ENCODE peak calls at places on chromosome 5, in six cellular contexts. L is mammary epithelial cell, D is colonic mucosa, A is mesendoderm, B is H9, V is SK-N-SH. N is an unnamed sample.

GRCh38 chr5:40503438-40503837 is 176.3 kb upstream of the PTGER4 start:
- DNase-seq in L (no peak), D (peak), A (no peak), B (no peak), V (no peak), N (no peak)

GRCh38 chr5:173969167-173970049 is 19.6 kb upstream of the C5orf47 start:
- DNase-seq in L (no peak), D (no peak), A (peak), B (no peak), V (no peak), N (peak)

GRCh38 chr5:36744041-36744677 is 132.4 kb upstream of the NIPBL start:
- DNase-seq in L (no peak), D (peak), A (peak), B (no peak), V (no peak), N (no peak)

GRCh38 chr5:16690243-16690839 is 73.5 kb upstream of the RETREG1 start:
- DNase-seq in L (peak), D (peak), A (peak), B (peak), V (peak), N (peak)

GRCh38 chr5:159031915-159032314 is 67.8 kb downstream of the EBF1 start:
- DNase-seq in L (no peak), D (no peak), A (no peak), B (no peak), V (no peak), N (no peak)

GRCh38 chr5:73749485-73750270 is 123.7 kb downstream of the ARHGEF28 start:
- DNase-seq in L (no peak), D (no peak), A (no peak), B (no peak), V (no peak), N (no peak)

GRCh38 chr5:67038817-67039603 is 157.6 kb downstream of the CD180 start:
- DNase-seq in L (peak), D (no peak), A (peak), B (no peak), V (no peak), N (peak)

GRCh38 chr5:3891118-3891517 is 295.5 kb downstream of the IRX1 start:
- DNase-seq in L (no peak), D (no peak), A (peak), B (peak), V (no peak), N (no peak)

GRCh38 chr5:157222506-157223230 is 42.0 kb downstream of the ITK start:
- DNase-seq in L (peak), D (no peak), A (no peak), B (no peak), V (no peak), N (peak)

GRCh38 chr5:111121926-111122325 is 29.8 kb downstream of the WDR36 start:
- DNase-seq in L (peak), D (no peak), A (no peak), B (no peak), V (no peak), N (no peak)

GRCh38 chr5:93736284-93736683 is 5.1 kb downstream of the POU5F2 start:
- DNase-seq in L (no peak), D (no peak), A (no peak), B (no peak), V (no peak), N (peak)

GRCh38 chr5:93735378-93735777 is 6.0 kb downstream of the POU5F2 start:
- DNase-seq in L (no peak), D (no peak), A (no peak), B (no peak), V (no peak), N (peak)

GRCh38 chr5:93746406-93747056 is 5.1 kb upstream of the POU5F2 start:
- DNase-seq in L (peak), D (no peak), A (peak), B (no peak), V (no peak), N (peak)

DNA sequence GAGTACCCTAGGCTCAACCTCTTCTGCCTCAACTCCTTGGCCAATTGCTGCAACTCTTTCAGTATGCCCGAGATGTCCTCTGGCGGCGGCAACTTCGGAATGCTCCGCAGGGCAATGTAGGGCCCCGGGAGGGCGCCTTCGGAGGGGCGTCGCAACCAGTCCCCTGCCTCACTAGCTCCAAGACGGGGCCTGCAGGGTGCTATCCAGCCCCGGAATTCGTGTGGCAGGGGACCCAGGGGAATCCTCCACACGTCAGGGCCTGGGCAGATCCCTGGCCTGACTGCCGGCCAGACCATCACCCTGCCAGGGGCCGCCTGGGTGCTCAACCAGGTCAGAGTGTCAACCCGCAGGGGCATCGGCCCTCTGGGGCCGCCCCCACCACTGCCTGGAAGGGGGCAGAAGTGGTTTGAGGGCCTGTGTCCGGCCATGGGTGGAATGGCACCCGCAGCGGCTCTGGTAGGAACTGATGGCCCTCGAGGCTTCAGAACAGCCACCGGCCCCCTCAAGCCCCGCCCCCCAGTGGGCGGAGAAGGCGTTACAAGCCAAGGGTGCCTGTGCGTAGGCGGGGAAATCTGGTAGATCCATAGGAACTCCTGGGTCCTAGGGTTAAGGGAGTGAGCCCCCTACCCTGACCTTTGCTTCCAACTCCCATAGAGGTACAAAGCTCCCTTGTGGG is at the start of gene POU5F2:
- DNase-seq in L (no peak), D (no peak), A (peak), B (peak), V (peak), N (no peak)
- H3K9ac ChIP-seq in L (no peak), D (no peak), A (no peak), B (no peak), V (no peak), N (no peak)

GRCh38 chr5:179317411-179318192 is 27.7 kb downstream of the ADAMTS2 start:
- DNase-seq in L (no peak), D (no peak), A (no peak), B (no peak), V (no peak), N (no peak)

GRCh38 chr5:179318193-179318955 is 26.9 kb downstream of the ADAMTS2 start:
- DNase-seq in L (no peak), D (no peak), A (no peak), B (no peak), V (no peak), N (no peak)

GRCh38 chr5:179321206-179321987 is 23.9 kb downstream of the ADAMTS2 start:
- DNase-seq in L (no peak), D (no peak), A (no peak), B (no peak), V (no peak), N (no peak)

GRCh38 chr5:179319123-179319522 is 26.1 kb downstream of the ADAMTS2 start:
- DNase-seq in L (no peak), D (no peak), A (no peak), B (no peak), V (no peak), N (no peak)

DNA sequence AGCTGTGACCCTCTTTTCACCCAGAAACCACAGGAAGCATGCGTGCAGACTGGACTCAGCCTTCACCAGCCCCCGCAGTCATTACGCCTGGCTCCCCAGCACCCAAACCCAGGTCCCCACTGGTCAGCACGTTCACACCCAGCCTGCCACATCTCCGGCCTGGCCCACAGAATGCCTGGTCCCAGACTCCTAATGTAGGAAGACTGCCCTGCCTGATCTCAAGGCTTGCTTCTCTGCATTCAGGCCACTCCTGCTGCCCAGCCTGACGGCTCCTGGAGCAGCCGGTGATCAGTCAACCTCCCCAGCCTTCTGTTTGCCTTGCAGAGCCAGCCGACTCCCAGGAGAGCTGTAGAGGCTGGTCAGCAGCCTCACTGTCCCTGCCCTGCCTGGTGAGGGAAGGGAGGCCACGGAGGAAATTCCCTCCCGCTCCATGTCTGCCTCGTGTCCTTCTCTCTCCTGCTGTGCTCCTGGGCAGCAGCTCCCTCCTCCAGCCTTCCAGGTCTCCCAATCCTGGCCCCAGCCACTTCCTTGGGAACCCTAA is 25.4 kb downstream of the ADAMTS2 start:
- DNase-seq in L (no peak), D (no peak), A (no peak), B (no peak), V (no peak), N (peak)
- H3K9ac ChIP-seq in L (no peak), D (no peak), A (no peak), B (no peak), V (no peak), N (peak)

DNA sequence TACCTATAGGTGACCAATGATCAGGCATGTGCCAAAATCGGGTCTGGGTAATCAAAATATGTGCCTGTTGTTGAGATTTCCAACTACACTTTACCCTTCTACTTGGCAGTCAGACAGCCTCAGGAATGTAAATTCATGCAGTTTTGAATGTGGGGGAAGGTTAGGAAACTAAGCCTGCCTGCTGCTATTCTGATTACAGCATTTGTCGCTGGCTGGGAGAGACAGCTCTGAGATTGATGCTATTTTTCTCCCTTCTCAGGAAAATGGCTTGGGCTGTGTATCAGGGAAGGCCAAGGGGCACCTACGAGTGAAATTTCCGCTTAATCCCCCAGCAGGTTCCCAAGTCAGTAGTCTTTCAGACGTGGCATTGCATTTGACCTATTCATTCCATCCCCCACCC is 3.6 kb upstream of the RGS7BP start:
- DNase-seq in L (no peak), D (no peak), A (peak), B (no peak), V (no peak), N (no peak)
- H3K9ac ChIP-seq in L (no peak), D (no peak), A (no peak), B (no peak), V (no peak), N (no peak)

GRCh38 chr5:124951676-124952075 is 205.2 kb upstream of the ZNF608 start:
- DNase-seq in L (no peak), D (no peak), A (no peak), B (no peak), V (no peak), N (no peak)

GRCh38 chr5:124949862-124950261 is 203.4 kb upstream of the ZNF608 start:
- DNase-seq in L (peak), D (no peak), A (no peak), B (no peak), V (no peak), N (no peak)

GRCh38 chr5:124951105-124951504 is 204.7 kb upstream of the ZNF608 start:
- DNase-seq in L (no peak), D (no peak), A (no peak), B (no peak), V (no peak), N (no peak)

GRCh38 chr5:124952566-124952965 is 206.1 kb upstream of the ZNF608 start:
- DNase-seq in L (no peak), D (no peak), A (no peak), B (no peak), V (no peak), N (no peak)

GRCh38 chr5:124952079-124952478 is 205.6 kb upstream of the ZNF608 start:
- DNase-seq in L (no peak), D (no peak), A (no peak), B (no peak), V (no peak), N (no peak)
- H3K9ac ChIP-seq in L (no peak), D (no peak), A (no peak), B (no peak), V (no peak), N (no peak)

DNA sequence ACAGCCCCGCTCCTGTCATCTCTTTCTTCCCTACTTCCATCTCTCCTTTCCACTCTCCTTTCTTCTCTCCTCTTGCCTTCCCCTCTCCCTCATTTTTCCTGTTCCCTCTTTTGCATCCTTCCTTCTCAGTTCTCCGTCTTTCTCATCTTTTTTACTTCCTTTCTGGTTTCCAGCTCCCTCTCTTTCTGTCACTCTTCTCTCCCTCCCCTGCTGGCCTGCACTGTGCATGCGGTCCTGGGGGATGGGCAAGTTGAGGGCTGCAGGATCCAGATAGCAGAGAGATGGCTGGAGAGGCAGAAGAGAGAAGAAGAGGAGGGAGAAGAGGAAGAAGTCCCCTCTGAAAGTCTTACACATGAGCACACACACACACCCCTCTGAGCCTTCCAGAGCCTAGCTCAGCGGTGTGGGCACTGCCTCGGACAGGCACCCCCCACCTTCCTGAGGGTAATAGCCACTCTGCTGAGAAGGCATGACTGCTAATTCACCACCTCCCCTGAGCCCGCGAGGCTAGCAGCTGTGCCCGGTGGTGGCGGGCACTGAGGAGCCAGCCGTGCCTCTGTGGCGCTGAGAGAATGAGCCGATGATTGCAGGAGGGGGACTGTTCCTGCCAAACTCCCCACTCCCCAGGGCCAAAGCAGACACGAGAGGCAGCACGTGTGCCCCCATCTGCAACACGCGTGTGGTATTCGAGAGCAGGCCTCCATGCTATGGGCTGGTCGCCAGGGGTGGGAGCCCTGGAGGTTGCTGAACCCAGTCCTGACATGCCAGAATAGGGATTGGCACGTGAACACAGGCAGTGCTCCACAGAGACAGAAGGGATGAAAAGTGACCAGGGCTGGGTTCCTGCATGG is 3.7 kb upstream of the CAMK2A start:
- DNase-seq in L (no peak), D (no peak), A (no peak), B (no peak), V (no peak), N (no peak)
- H3K9ac ChIP-seq in L (no peak), D (no peak), A (no peak), B (no peak), V (no peak), N (no peak)

DNA sequence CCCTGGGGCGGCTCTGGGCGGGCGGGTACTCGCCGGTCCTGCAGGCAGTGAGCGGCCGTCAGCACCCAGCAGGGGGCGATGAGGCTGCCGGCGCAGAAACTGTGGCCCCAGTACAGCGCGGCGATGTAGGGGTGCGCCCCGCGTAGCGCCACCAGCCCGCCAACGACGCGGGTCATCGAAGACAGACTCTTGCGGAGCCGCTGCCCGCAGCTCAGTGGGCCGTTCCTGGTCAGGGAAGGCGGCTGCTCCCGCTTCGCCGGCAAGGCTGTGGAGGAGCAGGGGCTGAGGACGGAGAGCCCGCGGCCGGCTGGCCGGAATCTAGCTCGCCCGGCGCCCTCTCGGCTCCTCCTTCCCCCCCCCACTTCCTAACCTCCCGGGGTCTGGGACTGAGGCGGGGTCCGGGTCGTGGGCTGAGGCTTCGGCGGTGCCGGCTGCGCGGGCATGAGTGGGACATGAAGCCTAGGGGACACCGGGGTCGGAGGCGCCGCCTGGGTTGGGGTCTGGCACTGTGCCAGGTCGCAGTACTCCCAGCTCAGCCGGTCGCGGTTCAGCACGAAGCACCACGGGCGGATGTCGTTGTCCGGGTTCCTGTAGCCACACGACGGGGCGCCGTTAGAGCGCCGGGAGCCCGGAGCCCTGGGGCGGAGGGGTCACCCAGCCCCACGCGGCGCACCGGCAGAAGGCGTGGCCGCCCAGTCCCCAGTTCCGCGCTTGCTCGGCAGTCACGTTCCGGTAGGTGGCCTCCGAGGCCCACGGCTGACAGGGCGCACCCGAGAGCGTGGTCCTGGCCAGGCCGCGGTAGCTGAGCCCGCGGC is 3.6 kb upstream of the PFN3 start:
- DNase-seq in L (peak), D (peak), A (peak), B (peak), V (peak), N (peak)
- H3K9ac ChIP-seq in L (no peak), D (peak), A (peak), B (no peak), V (peak), N (peak)

GRCh38 chr5:76852716-76853115 is 2.9 kb downstream of the S100Z start:
- DNase-seq in L (no peak), D (no peak), A (peak), B (no peak), V (no peak), N (no peak)

GRCh38 chr5:76854644-76855043 is 4.8 kb downstream of the S100Z start:
- DNase-seq in L (no peak), D (no peak), A (peak), B (no peak), V (no peak), N (no peak)

GRCh38 chr5:76849767-76850291 is at the start of gene S100Z:
- DNase-seq in L (no peak), D (no peak), A (peak), B (no peak), V (no peak), N (no peak)

GRCh38 chr5:76850543-76851140 is 828 bp downstream of the S100Z start:
- DNase-seq in L (no peak), D (no peak), A (no peak), B (no peak), V (no peak), N (no peak)

GRCh38 chr5:76851713-76852369 is 2.0 kb downstream of the S100Z start:
- DNase-seq in L (no peak), D (no peak), A (no peak), B (no peak), V (no peak), N (no peak)
- H3K9ac ChIP-seq in L (no peak), D (no peak), A (no peak), B (no peak), V (no peak), N (no peak)

GRCh38 chr5:134070648-134070978 is 43.9 kb upstream of the TCF7 start:
- DNase-seq in L (peak), D (no peak), A (no peak), B (no peak), V (no peak), N (peak)
- H3K9ac ChIP-seq in L (no peak), D (no peak), A (peak), B (no peak), V (no peak), N (peak)

GRCh38 chr5:31121224-31121623 is 72.3 kb upstream of the CDH6 start:
- DNase-seq in L (no peak), D (no peak), A (no peak), B (no peak), V (no peak), N (no peak)

GRCh38 chr5:31122998-31123950 is 70.2 kb upstream of the CDH6 start:
- DNase-seq in L (no peak), D (no peak), A (no peak), B (no peak), V (no peak), N (peak)

GRCh38 chr5:31120642-31120948 is 72.9 kb upstream of the CDH6 start:
- DNase-seq in L (no peak), D (no peak), A (no peak), B (no peak), V (no peak), N (no peak)

GRCh38 chr5:31116466-31117031 is 76.9 kb upstream of the CDH6 start:
- DNase-seq in L (no peak), D (no peak), A (no peak), B (no peak), V (no peak), N (no peak)

GRCh38 chr5:31119938-31120641 is 73.4 kb upstream of the CDH6 start:
- DNase-seq in L (no peak), D (no peak), A (no peak), B (no peak), V (no peak), N (peak)
- H3K9ac ChIP-seq in L (no peak), D (no peak), A (no peak), B (no peak), V (no peak), N (no peak)